ENCODE peak calls at places on chromosomes 4 and X, in eight cellular contexts. X is CD8-positive, alpha-beta memory T cell; A is right lobe of liver; J is thyroid gland; C is left ventricle myocardium inferior; M is RWPE2; W is cardiac muscle cell; L is sigmoid colon. V is an unnamed sample.

GRCh38 chr4:99323761-99324160 is 2.6 kb upstream of the ADH1B start:
- DNase-seq in X (no peak), A (peak; percentile 80), J (no peak), C (no peak), M (no peak), W (no peak), L (peak; percentile 81), V (no peak)

GRCh38 chr4:147367841-147368385 is 113.0 kb upstream of the EDNRA start:
- DNase-seq in X (no peak), A (no peak), J (no peak), C (no peak), M (no peak), W (no peak), L (no peak), V (no peak)

GRCh38 chrX:148567229-148567628 is 66.8 kb downstream of the AFF2 start:
- DNase-seq in X (no peak), A (no peak), J (no peak), C (no peak), M (no peak), W (peak; percentile 59), L (no peak), V (no peak)

GRCh38 chr4:150818661-150819060 is 196.4 kb downstream of the LRBA start:
- DNase-seq in X (no peak), A (no peak), J (no peak), C (no peak), M (no peak), W (no peak), L (no peak), V (no peak)

GRCh38 chr4:174835536-174835935 is 6.5 kb upstream of the GLRA3 start:
- DNase-seq in X (no peak), A (no peak), J (no peak), C (no peak), M (no peak), W (no peak), L (no peak), V (no peak)

GRCh38 chr4:172983014-172983413 is 185.6 kb upstream of the GALNT7 start:
- DNase-seq in X (no peak), A (no peak), J (no peak), C (no peak), M (no peak), W (no peak), L (no peak), V (no peak)

GRCh38 chr4:7332216-7333023 is 102.3 kb downstream of the PSAPL1 start:
- DNase-seq in X (no peak), A (no peak), J (peak; percentile 39), C (peak; percentile 41), M (no peak), W (no peak), L (peak; percentile 82), V (no peak)

GRCh38 chr4:8329560-8329858 is 60.0 kb downstream of the HTRA3 start:
- DNase-seq in X (no peak), A (no peak), J (no peak), C (no peak), M (no peak), W (no peak), L (no peak), V (no peak)

GRCh38 chr4:2247128-2248043 is 5.5 kb upstream of the HAUS3 start:
- DNase-seq in X (no peak), A (peak; percentile 47), J (no peak), C (peak; percentile 22), M (no peak), W (no peak), L (no peak), V (peak; percentile 7)

GRCh38 chrX:6851140-6851539 is 296.4 kb upstream of the STS start:
- DNase-seq in X (no peak), A (no peak), J (no peak), C (no peak), M (no peak), W (no peak), L (no peak), V (no peak)

GRCh38 chr4:140740422-140740821 is 15.8 kb downstream of the TBC1D9 start:
- DNase-seq in X (no peak), A (no peak), J (no peak), C (no peak), M (no peak), W (no peak), L (no peak), V (no peak)

GRCh38 chrX:109635151-109635550 is 10.2 kb upstream of the KCNE5 start:
- DNase-seq in X (no peak), A (no peak), J (no peak), C (no peak), M (no peak), W (peak; percentile 41), L (no peak), V (no peak)

GRCh38 chr4:16262188-16262587 is 35.9 kb upstream of the TAPT1 start:
- DNase-seq in X (no peak), A (no peak), J (no peak), C (no peak), M (no peak), W (no peak), L (no peak), V (no peak)

GRCh38 chr4:78766026-78766425 is 10.1 kb upstream of the BMP2K start:
- DNase-seq in X (no peak), A (no peak), J (no peak), C (no peak), M (no peak), W (no peak), L (no peak), V (no peak)

GRCh38 chr4:16674133-16674532 is 224.3 kb downstream of the LDB2 start:
- DNase-seq in X (no peak), A (no peak), J (no peak), C (no peak), M (no peak), W (no peak), L (no peak), V (no peak)

GRCh38 chr4:114386637-114387233 is 211.9 kb upstream of the UGT8 start:
- DNase-seq in X (no peak), A (no peak), J (no peak), C (no peak), M (no peak), W (peak; percentile 36), L (no peak), V (no peak)

DNA sequence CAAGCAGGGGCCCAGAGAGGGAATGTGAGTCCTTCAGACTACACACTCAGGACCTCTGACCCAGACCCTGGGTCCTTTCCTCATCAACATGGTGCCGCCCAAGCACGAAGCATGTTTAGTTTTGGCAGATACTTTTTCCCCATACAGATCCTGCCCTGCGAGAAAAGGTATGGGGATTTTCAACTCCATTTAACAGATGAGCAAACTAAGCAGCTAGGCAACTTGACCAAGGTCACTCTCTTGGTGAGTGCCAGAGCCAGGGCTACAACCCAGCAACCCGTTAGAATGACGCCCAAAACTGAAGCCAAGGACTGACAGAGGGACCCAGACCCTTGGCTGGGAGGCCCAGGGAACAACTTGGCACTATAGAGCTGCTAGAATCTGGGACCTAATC is 40.3 kb upstream of the MSX1 start:
- DNase-seq in X (no peak), A (no peak), J (no peak), C (no peak), M (no peak), W (no peak), L (no peak), V (no peak)
- H3K9me3 ChIP-seq in X (no peaks in the 10 kb centered on the region), A (no peaks in the 10 kb centered on the region), J (no peaks in the 10 kb centered on the region), C (peaks cover 30% of the 10 kb centered on the region), M (no peaks in the 10 kb centered on the region), W (no peaks in the 10 kb centered on the region), L (peaks cover 6% of the 10 kb centered on the region), V (no peaks in the 10 kb centered on the region)

DNA sequence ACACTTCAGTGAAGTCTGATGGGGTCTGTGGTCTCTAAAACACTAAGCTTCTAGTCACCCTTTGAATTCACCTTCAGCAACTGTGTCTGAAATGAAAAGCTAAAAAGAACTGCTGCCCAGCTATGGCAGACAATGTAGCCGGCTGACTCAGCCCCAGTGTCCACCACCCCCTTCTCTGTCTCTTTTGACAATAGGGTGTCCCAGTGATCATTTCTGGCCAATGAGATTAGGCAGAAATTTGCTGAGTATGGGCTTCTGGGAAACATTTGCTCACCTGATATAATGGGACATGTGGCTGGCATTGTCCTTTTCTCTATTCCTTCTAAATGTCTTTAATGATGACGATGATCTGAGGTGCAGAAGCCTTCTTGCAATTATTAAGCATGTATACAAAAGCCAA is 20.6 kb downstream of the IGFBP7 start:
- DNase-seq in X (no peak), A (no peak), J (no peak), C (no peak), M (no peak), W (no peak), L (no peak), V (no peak)
- H3K9me3 ChIP-seq in X (no peaks in the 10 kb centered on the region), A (no peaks in the 10 kb centered on the region), J (no peaks in the 10 kb centered on the region), C (no peaks in the 10 kb centered on the region), M (no peaks in the 10 kb centered on the region), W (no peaks in the 10 kb centered on the region), L (no peaks in the 10 kb centered on the region), V (no peaks in the 10 kb centered on the region)

DNA sequence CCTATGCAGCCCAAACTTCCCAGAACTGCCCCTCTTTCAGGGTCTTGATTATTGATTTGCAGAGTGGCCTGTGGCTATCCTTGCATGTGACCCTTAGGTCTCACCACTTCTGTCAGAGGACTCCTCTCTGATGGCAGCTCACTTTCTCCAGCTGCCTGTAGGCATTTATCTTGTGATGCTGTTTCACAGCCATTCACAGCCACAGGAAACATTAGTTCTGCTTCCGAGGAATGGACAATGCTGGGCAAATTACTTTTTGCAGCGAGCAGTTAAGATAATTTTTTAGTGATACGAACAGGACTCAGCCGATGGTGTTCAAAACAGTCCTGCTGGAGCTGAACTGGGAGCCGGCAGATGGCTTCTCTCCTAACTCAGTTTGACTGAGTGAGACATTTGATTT is 58.3 kb upstream of the TMEM150C start:
- DNase-seq in X (no peak), A (no peak), J (no peak), C (no peak), M (no peak), W (no peak), L (no peak), V (no peak)
- H3K9me3 ChIP-seq in X (no peaks in the 10 kb centered on the region), A (no peaks in the 10 kb centered on the region), J (no peaks in the 10 kb centered on the region), C (no peaks in the 10 kb centered on the region), M (no peaks in the 10 kb centered on the region), W (no peaks in the 10 kb centered on the region), L (no peaks in the 10 kb centered on the region), V (no peaks in the 10 kb centered on the region)

GRCh38 chr4:170214731-170215130 is 125.0 kb upstream of the AADAT start:
- DNase-seq in X (no peak), A (no peak), J (no peak), C (no peak), M (no peak), W (no peak), L (no peak), V (no peak)

GRCh38 chr4:170214101-170214500 is 124.3 kb upstream of the AADAT start:
- DNase-seq in X (no peak), A (no peak), J (no peak), C (no peak), M (no peak), W (no peak), L (no peak), V (no peak)
- H3K9me3 ChIP-seq in X (no peaks in the 10 kb centered on the region), A (no peaks in the 10 kb centered on the region), J (no peaks in the 10 kb centered on the region), C (peaks cover 73% of the 10 kb centered on the region), M (no peaks in the 10 kb centered on the region), W (no peaks in the 10 kb centered on the region), L (peaks cover 2% of the 10 kb centered on the region), V (peaks cover 2% of the 10 kb centered on the region)

GRCh38 chrX:154309041-154309775 is 13.6 kb downstream of the TKTL1 start:
- DNase-seq in X (no peak), A (no peak), J (no peak), C (no peak), M (no peak), W (no peak), L (no peak), V (no peak)
- H3K9me3 ChIP-seq in X (no peaks in the 10 kb centered on the region), A (no peaks in the 10 kb centered on the region), J (no peaks in the 10 kb centered on the region), C (no peaks in the 10 kb centered on the region), M (no peaks in the 10 kb centered on the region), W (no peaks in the 10 kb centered on the region), L (no peaks in the 10 kb centered on the region), V (no peaks in the 10 kb centered on the region)

V was measured in T-helper 17 cell.